ENCODE peak calls at places on chromosomes 1 and 21, in eight cellular contexts. B, Z, W, U, F, E, A and C are unnamed samples.

GRCh38 chr1:8903410-8903809 is 24.9 kb upstream of the ENO1 start:
- DNase-seq in B (no peak), Z (no peak), W (no peak), U (no peak), F (no peak), E (no peak), A (no peak), C (no peak)

GRCh38 chr21:35861656-35862055 is 198.7 kb downstream of the SETD4 start:
- DNase-seq in B (no peak), Z (no peak), W (no peak), U (no peak), F (no peak), E (no peak), A (no peak), C (no peak)

GRCh38 chr1:207885129-207886032 is 25.5 kb downstream of the CD34 start:
- DNase-seq in B (peak; percentile 89), Z (peak; percentile 85), W (peak; percentile 91), U (peak; percentile 97), F (peak; percentile 83), E (peak; percentile 84), A (peak; percentile 91), C (peak; percentile 68)

GRCh38 chr1:85606414-85606800 is 25.8 kb downstream of the CCN1 start:
- DNase-seq in B (no peak), Z (no peak), W (no peak), U (no peak), F (no peak), E (no peak), A (no peak), C (no peak)

GRCh38 chr1:46017876-46018503 is 114.4 kb downstream of the PIK3R3 start:
- DNase-seq in B (no peak), Z (no peak), W (peak; percentile 12), U (peak; percentile 46), F (no peak), E (no peak), A (no peak), C (no peak)

GRCh38 chr1:201754353-201754752 is 74.6 kb upstream of the IPO9 start:
- DNase-seq in B (no peak), Z (no peak), W (no peak), U (no peak), F (no peak), E (no peak), A (no peak), C (no peak)

GRCh38 chr21:17387030-17387617 is 125.7 kb upstream of the CXADR start:
- DNase-seq in B (peak; percentile 57), Z (peak; percentile 25), W (peak; percentile 73), U (no peak), F (no peak), E (peak; percentile 75), A (peak; percentile 54), C (peak; percentile 33)

GRCh38 chr21:35637431-35637830 is 422.9 kb downstream of the SETD4 start:
- DNase-seq in B (peak; percentile 51), Z (no peak), W (no peak), U (no peak), F (no peak), E (peak; percentile 33), A (peak; percentile 38), C (no peak)

GRCh38 chr1:172470149-172470548 is 26.3 kb upstream of the PIGC start:
- DNase-seq in B (no peak), Z (no peak), W (no peak), U (no peak), F (no peak), E (no peak), A (no peak), C (no peak)

GRCh38 chr1:213598263-213598662 is 389.5 kb upstream of the PROX1 start:
- DNase-seq in B (no peak), Z (no peak), W (no peak), U (no peak), F (no peak), E (no peak), A (no peak), C (no peak)

GRCh38 chr1:2644171-2644570 is 11.4 kb upstream of the MMEL1 start:
- DNase-seq in B (no peak), Z (no peak), W (no peak), U (peak; percentile 71), F (peak; percentile 50), E (no peak), A (peak; percentile 25), C (no peak)

GRCh38 chr1:3717041-3717714 is 35.1 kb upstream of the CCDC27 start:
- DNase-seq in B (no peak), Z (no peak), W (no peak), U (no peak), F (no peak), E (peak; percentile 92), A (no peak), C (no peak)

DNA sequence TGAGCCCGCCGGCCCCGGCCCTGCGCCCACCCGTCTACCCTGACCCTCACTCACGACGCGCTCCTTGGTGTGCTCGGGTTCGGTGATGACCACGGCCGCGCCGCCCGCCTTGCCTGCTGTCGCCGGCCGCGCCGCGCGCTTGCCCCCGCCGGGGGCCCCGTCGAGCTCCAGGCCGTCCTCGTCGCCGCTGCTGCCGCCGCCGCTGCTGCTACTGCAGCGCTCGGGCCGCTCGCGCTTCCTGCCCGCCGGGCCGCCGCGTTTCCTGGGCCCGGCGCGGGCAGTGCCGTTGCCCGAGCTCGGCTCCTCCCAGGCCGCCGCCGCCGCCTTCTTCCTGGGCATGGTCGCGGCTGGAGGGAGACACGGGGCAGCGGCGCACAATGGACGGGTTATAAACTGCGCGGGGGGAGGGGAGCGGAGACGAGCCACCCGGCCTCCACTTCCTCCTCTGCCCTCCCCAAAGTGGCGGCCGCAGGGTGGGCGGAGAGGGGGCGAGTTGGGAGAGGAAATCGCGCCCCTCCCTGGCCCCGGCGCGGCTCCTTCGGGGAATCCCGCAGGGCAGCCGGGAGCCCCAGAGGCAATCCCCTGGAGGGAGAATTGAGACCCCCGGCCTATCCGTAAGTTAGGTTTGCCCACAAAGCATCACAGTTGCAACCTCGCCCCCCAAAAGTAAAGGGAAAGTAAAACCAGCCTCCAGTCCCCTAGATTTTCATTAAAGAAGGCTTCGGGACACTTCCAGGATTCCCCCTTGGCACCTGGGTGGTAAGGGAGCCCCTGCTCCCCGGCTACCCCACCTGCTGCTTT is 1.1 kb downstream of the RCC2 start:
- DNase-seq in B (peak; percentile 54), Z (no peak), W (peak; percentile 78), U (peak; percentile 90), F (peak; percentile 59), E (peak; percentile 54), A (peak; percentile 69), C (no peak)
- TF ChIP-seq POLR2A in B (no peak), Z (peak; percentile 15), W (peak; percentile 34), U (no peak), F (no peak), E (no peak), A (no peak), C (peak; percentile 49)

DNA sequence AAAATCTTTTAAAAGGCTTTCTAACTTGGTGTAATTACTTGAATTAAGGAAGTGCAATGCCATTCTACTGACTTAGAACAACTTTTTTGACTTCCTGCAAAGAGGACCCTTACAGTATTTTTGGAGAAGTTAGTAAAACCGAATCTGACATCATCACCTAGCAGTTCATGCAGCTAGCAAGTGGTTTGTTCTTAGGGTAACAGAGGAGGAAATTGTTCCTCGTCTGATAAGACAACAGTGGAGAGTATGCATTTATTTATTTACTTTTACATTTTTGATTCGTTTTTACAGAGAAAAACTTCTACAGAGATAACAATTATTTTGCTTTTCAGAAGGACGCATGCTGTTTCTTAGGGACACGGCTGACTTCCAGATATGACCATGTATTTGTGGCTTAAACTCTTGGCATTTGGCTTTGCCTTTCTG is at the start of gene PTPRC:
- DNase-seq in B (no peak), Z (no peak), W (peak; percentile 15), U (no peak), F (no peak), E (no peak), A (no peak), C (no peak)
- TF ChIP-seq POLR2A in B (peak; percentile 30), Z (no peak), W (peak; percentile 30), U (no peak), F (no peak), E (no peak), A (no peak), C (no peak)

GRCh38 chr1:227908366-227908765 is 39.4 kb downstream of the WNT9A start:
- DNase-seq in B (no peak), Z (no peak), W (no peak), U (no peak), F (no peak), E (no peak), A (no peak), C (no peak)

GRCh38 chr1:227909188-227909587 is 38.5 kb downstream of the WNT9A start:
- DNase-seq in B (no peak), Z (no peak), W (no peak), U (no peak), F (no peak), E (no peak), A (no peak), C (no peak)

GRCh38 chr1:227905573-227906487 is 41.9 kb downstream of the WNT9A start:
- DNase-seq in B (no peak), Z (no peak), W (no peak), U (no peak), F (no peak), E (no peak), A (no peak), C (no peak)

GRCh38 chr1:227906550-227906991 is 41.2 kb downstream of the WNT9A start:
- DNase-seq in B (no peak), Z (no peak), W (no peak), U (no peak), F (no peak), E (no peak), A (no peak), C (no peak)

DNA sequence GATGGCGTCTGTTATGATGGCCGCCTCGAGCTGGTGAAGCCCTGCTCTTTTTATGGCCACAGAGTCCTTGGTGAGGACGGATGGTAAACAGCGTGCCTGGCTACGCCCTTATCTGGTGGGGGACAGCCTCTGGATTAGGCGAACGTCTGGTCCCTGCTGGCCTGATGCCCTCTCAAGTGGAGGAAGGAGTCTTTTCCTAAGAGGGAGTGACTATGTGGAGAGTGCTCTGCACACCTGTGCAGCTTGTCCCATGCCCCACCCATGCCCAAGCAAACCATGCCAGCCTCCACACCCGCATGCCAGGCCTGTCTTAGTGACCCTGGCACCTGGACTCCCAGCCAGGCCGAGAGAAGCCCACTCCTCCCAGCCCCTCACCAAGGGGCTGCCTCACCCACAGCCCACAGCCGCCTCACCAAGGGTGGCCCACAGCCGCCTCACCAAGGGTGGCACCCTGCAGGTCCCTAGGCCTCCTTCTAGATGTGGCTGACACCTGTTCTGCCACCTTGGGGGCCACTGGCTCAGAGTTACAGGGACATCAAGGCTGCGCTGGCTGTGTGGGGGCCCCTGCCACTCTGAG is 40.2 kb downstream of the WNT9A start:
- DNase-seq in B (no peak), Z (no peak), W (no peak), U (no peak), F (no peak), E (no peak), A (no peak), C (no peak)
- TF ChIP-seq POLR2A in B (no peak), Z (no peak), W (no peak), U (no peak), F (no peak), E (no peak), A (no peak), C (no peak)

DNA sequence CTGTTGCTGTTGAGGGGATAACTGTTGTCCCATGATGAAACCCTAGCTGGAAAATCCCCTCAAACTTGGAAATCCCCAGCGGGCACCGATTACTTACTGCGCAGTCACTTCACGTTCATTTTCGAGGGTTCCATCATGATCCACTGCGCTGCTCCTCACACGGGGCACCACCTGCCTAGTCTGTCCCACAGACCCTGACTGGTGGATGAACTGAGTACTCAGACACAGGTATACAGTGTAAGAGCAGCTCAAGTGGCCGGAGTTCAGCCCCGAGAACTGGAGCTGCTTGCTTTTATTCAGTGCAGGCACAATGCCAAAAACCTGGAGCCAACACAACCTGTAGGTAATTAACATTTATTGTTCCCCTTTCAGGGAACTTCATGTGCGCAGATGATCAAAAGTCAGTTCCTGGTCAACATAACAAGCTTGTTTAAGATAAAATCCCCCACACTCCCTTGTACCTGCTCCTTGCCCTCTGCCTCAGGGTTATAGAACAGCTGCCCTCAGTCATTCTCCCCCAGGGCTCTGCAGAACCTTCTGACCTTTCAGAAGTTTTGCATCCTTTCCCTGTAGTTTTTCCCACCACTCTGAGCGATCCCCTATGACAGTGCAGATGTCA is 46.5 kb upstream of the PRELP start:
- DNase-seq in B (no peak), Z (no peak), W (no peak), U (peak; percentile 83), F (no peak), E (peak; percentile 45), A (peak; percentile 55), C (no peak)
- TF ChIP-seq POLR2A in B (no peak), Z (no peak), W (no peak), U (no peak), F (no peak), E (no peak), A (no peak), C (no peak)